ENCODE peak calls at places on chromosomes 5 and 9, in seven cellular contexts. One of them, this sample, is unnamed.

GRCh38 chr9:40884072-40884901 is 244.2 kb downstream of the FOXD4L6 start:
- DNase-seq in stimulated activated CD8-positive, alpha-beta memory T cell treated with anti-CD3 and anti-CD28 coated beads, Interleukin-7, amount 100 ng/mL, for 1 hour: no peak
- DNase-seq in naive thymus-derived CD8-positive, alpha-beta T cell: no peak
- DNase-seq in NCI-H1105: no peak
- DNase-seq in erythroblast: no peak
- DNase-seq in A673: no peak
- DNase-seq in osteocyte: peak; percentile 86
- DNase-seq in this sample: no peak

GRCh38 chr9:106772523-106773290 is 90.3 kb upstream of the ZNF462 start:
- DNase-seq in stimulated activated CD8-positive, alpha-beta memory T cell treated with anti-CD3 and anti-CD28 coated beads, Interleukin-7, amount 100 ng/mL, for 1 hour: no peak
- DNase-seq in naive thymus-derived CD8-positive, alpha-beta T cell: no peak
- DNase-seq in NCI-H1105: no peak
- DNase-seq in erythroblast: no peak
- DNase-seq in A673: no peak
- DNase-seq in osteocyte: no peak
- DNase-seq in this sample: no peak

GRCh38 chr9:85569988-85570387 is 171.8 kb downstream of the AGTPBP1 start:
- DNase-seq in stimulated activated CD8-positive, alpha-beta memory T cell treated with anti-CD3 and anti-CD28 coated beads, Interleukin-7, amount 100 ng/mL, for 1 hour: no peak
- DNase-seq in naive thymus-derived CD8-positive, alpha-beta T cell: no peak
- DNase-seq in NCI-H1105: no peak
- DNase-seq in erythroblast: no peak
- DNase-seq in A673: no peak
- DNase-seq in osteocyte: no peak
- DNase-seq in this sample: no peak

GRCh38 chr9:38022995-38023394 is 46.0 kb downstream of the SHB start:
- DNase-seq in stimulated activated CD8-positive, alpha-beta memory T cell treated with anti-CD3 and anti-CD28 coated beads, Interleukin-7, amount 100 ng/mL, for 1 hour: no peak
- DNase-seq in naive thymus-derived CD8-positive, alpha-beta T cell: no peak
- DNase-seq in NCI-H1105: peak; percentile 36
- DNase-seq in erythroblast: no peak
- DNase-seq in A673: no peak
- DNase-seq in osteocyte: no peak
- DNase-seq in this sample: no peak

GRCh38 chr5:54548565-54548964 is 31.0 kb downstream of the SNX18 start:
- DNase-seq in stimulated activated CD8-positive, alpha-beta memory T cell treated with anti-CD3 and anti-CD28 coated beads, Interleukin-7, amount 100 ng/mL, for 1 hour: no peak
- DNase-seq in naive thymus-derived CD8-positive, alpha-beta T cell: no peak
- DNase-seq in NCI-H1105: no peak
- DNase-seq in erythroblast: peak; percentile 26
- DNase-seq in A673: no peak
- DNase-seq in osteocyte: no peak
- DNase-seq in this sample: no peak

GRCh38 chr5:143124593-143124992 is 278.9 kb downstream of the NR3C1 start:
- DNase-seq in stimulated activated CD8-positive, alpha-beta memory T cell treated with anti-CD3 and anti-CD28 coated beads, Interleukin-7, amount 100 ng/mL, for 1 hour: no peak
- DNase-seq in naive thymus-derived CD8-positive, alpha-beta T cell: no peak
- DNase-seq in NCI-H1105: no peak
- DNase-seq in erythroblast: peak; percentile 38
- DNase-seq in A673: peak; percentile 11
- DNase-seq in osteocyte: no peak
- DNase-seq in this sample: no peak

GRCh38 chr5:140633081-140633471 is at the start of gene CD14:
- DNase-seq in stimulated activated CD8-positive, alpha-beta memory T cell treated with anti-CD3 and anti-CD28 coated beads, Interleukin-7, amount 100 ng/mL, for 1 hour: no peak
- DNase-seq in naive thymus-derived CD8-positive, alpha-beta T cell: no peak
- DNase-seq in NCI-H1105: no peak
- DNase-seq in erythroblast: no peak
- DNase-seq in A673: peak; percentile 38
- DNase-seq in osteocyte: no peak
- DNase-seq in this sample: no peak

GRCh38 chr5:14114615-14115251 is 28.4 kb upstream of the TRIO start:
- DNase-seq in stimulated activated CD8-positive, alpha-beta memory T cell treated with anti-CD3 and anti-CD28 coated beads, Interleukin-7, amount 100 ng/mL, for 1 hour: no peak
- DNase-seq in naive thymus-derived CD8-positive, alpha-beta T cell: no peak
- DNase-seq in NCI-H1105: no peak
- DNase-seq in erythroblast: no peak
- DNase-seq in A673: no peak
- DNase-seq in osteocyte: no peak
- DNase-seq in this sample: no peak

GRCh38 chr5:157915638-157916037 is 56.7 kb upstream of the CLINT1 start:
- DNase-seq in stimulated activated CD8-positive, alpha-beta memory T cell treated with anti-CD3 and anti-CD28 coated beads, Interleukin-7, amount 100 ng/mL, for 1 hour: no peak
- DNase-seq in naive thymus-derived CD8-positive, alpha-beta T cell: no peak
- DNase-seq in NCI-H1105: peak; percentile 81
- DNase-seq in erythroblast: no peak
- DNase-seq in A673: no peak
- DNase-seq in osteocyte: no peak
- DNase-seq in this sample: no peak

GRCh38 chr5:142364251-142365145 is 39.7 kb upstream of the SPRY4 start:
- DNase-seq in stimulated activated CD8-positive, alpha-beta memory T cell treated with anti-CD3 and anti-CD28 coated beads, Interleukin-7, amount 100 ng/mL, for 1 hour: no peak
- DNase-seq in naive thymus-derived CD8-positive, alpha-beta T cell: no peak
- DNase-seq in NCI-H1105: peak; percentile 78
- DNase-seq in erythroblast: peak; percentile 73
- DNase-seq in A673: peak; percentile 91
- DNase-seq in osteocyte: no peak
- DNase-seq in this sample: no peak

GRCh38 chr9:83154821-83155220 is 91.9 kb upstream of the RASEF start:
- DNase-seq in stimulated activated CD8-positive, alpha-beta memory T cell treated with anti-CD3 and anti-CD28 coated beads, Interleukin-7, amount 100 ng/mL, for 1 hour: no peak
- DNase-seq in naive thymus-derived CD8-positive, alpha-beta T cell: no peak
- DNase-seq in NCI-H1105: no peak
- DNase-seq in erythroblast: no peak
- DNase-seq in A673: no peak
- DNase-seq in osteocyte: no peak
- DNase-seq in this sample: no peak

GRCh38 chr9:121023064-121023463 is 27.0 kb downstream of the C5 start:
- DNase-seq in stimulated activated CD8-positive, alpha-beta memory T cell treated with anti-CD3 and anti-CD28 coated beads, Interleukin-7, amount 100 ng/mL, for 1 hour: no peak
- DNase-seq in naive thymus-derived CD8-positive, alpha-beta T cell: no peak
- DNase-seq in NCI-H1105: no peak
- DNase-seq in erythroblast: peak; percentile 9
- DNase-seq in A673: peak; percentile 18
- DNase-seq in osteocyte: no peak
- DNase-seq in this sample: no peak

GRCh38 chr9:692636-693459 is 148.6 kb upstream of the DMRT1 start:
- DNase-seq in stimulated activated CD8-positive, alpha-beta memory T cell treated with anti-CD3 and anti-CD28 coated beads, Interleukin-7, amount 100 ng/mL, for 1 hour: no peak
- DNase-seq in naive thymus-derived CD8-positive, alpha-beta T cell: no peak
- DNase-seq in NCI-H1105: no peak
- DNase-seq in erythroblast: no peak
- DNase-seq in A673: peak; percentile 47
- DNase-seq in osteocyte: peak; percentile 1
- DNase-seq in this sample: no peak

GRCh38 chr9:108296056-108296455 is 559.7 kb downstream of the ACTL7B start:
- DNase-seq in stimulated activated CD8-positive, alpha-beta memory T cell treated with anti-CD3 and anti-CD28 coated beads, Interleukin-7, amount 100 ng/mL, for 1 hour: no peak
- DNase-seq in naive thymus-derived CD8-positive, alpha-beta T cell: no peak
- DNase-seq in NCI-H1105: no peak
- DNase-seq in erythroblast: no peak
- DNase-seq in A673: no peak
- DNase-seq in osteocyte: no peak
- DNase-seq in this sample: no peak

GRCh38 chr9:129458663-129459549 is 162.0 kb downstream of the C9orf50 start:
- DNase-seq in stimulated activated CD8-positive, alpha-beta memory T cell treated with anti-CD3 and anti-CD28 coated beads, Interleukin-7, amount 100 ng/mL, for 1 hour: no peak
- DNase-seq in naive thymus-derived CD8-positive, alpha-beta T cell: no peak
- DNase-seq in NCI-H1105: peak; percentile 48
- DNase-seq in erythroblast: no peak
- DNase-seq in A673: peak; percentile 51
- DNase-seq in osteocyte: no peak
- DNase-seq in this sample: no peak

GRCh38 chr5:124157320-124157719 is 589.1 kb downstream of the ZNF608 start:
- DNase-seq in stimulated activated CD8-positive, alpha-beta memory T cell treated with anti-CD3 and anti-CD28 coated beads, Interleukin-7, amount 100 ng/mL, for 1 hour: no peak
- DNase-seq in naive thymus-derived CD8-positive, alpha-beta T cell: no peak
- DNase-seq in NCI-H1105: no peak
- DNase-seq in erythroblast: no peak
- DNase-seq in A673: no peak
- DNase-seq in osteocyte: no peak
- DNase-seq in this sample: no peak

GRCh38 chr5:137182576-137182975 is 316.6 kb downstream of the SPOCK1 start:
- DNase-seq in stimulated activated CD8-positive, alpha-beta memory T cell treated with anti-CD3 and anti-CD28 coated beads, Interleukin-7, amount 100 ng/mL, for 1 hour: no peak
- DNase-seq in naive thymus-derived CD8-positive, alpha-beta T cell: no peak
- DNase-seq in NCI-H1105: no peak
- DNase-seq in erythroblast: no peak
- DNase-seq in A673: no peak
- DNase-seq in osteocyte: no peak
- DNase-seq in this sample: no peak

GRCh38 chr9:21862871-21863270 is 60.4 kb downstream of the MTAP start:
- DNase-seq in stimulated activated CD8-positive, alpha-beta memory T cell treated with anti-CD3 and anti-CD28 coated beads, Interleukin-7, amount 100 ng/mL, for 1 hour: no peak
- DNase-seq in naive thymus-derived CD8-positive, alpha-beta T cell: no peak
- DNase-seq in NCI-H1105: no peak
- DNase-seq in erythroblast: no peak
- DNase-seq in A673: no peak
- DNase-seq in osteocyte: no peak
- DNase-seq in this sample: no peak